ENCODE peak calls at places on chromosomes 5 and 9, in eight cellular contexts. O, R, K, D, V, N, J and A are unnamed samples.

GRCh38 chr5:131628990-131629389 is 6.0 kb downstream of the RAPGEF6 start:
- DNase-seq in O (no peak), R (peak), K (no peak), D (no peak), V (no peak), N (peak), J (no peak), A (no peak)

GRCh38 chr5:180975338-180975737 is 13.3 kb upstream of the BTNL3 start:
- DNase-seq in O (no peak), R (no peak), K (no peak), D (no peak), V (no peak), N (no peak), J (no peak), A (no peak)

GRCh38 chr5:122195784-122196394 is 66.5 kb downstream of the ZNF474 start:
- DNase-seq in O (peak), R (peak), K (peak), D (peak), V (peak), N (peak), J (no peak), A (peak)

GRCh38 chr5:10985091-10985490 is 224.1 kb upstream of the DAP start:
- DNase-seq in O (no peak), R (no peak), K (no peak), D (no peak), V (no peak), N (no peak), J (no peak), A (no peak)

GRCh38 chr5:40221796-40222195 is 457.9 kb upstream of the PTGER4 start:
- DNase-seq in O (no peak), R (peak), K (no peak), D (no peak), V (no peak), N (no peak), J (no peak), A (no peak)

GRCh38 chr9:16289639-16290038 is 580.8 kb downstream of the BNC2 start:
- DNase-seq in O (no peak), R (no peak), K (no peak), D (peak), V (no peak), N (no peak), J (no peak), A (no peak)

GRCh38 chr5:56172225-56172624 is 60.9 kb downstream of the ANKRD55 start:
- DNase-seq in O (no peak), R (peak), K (no peak), D (no peak), V (no peak), N (no peak), J (no peak), A (no peak)

GRCh38 chr9:132881826-132882225 is 3.1 kb downstream of the SPACA9 start:
- DNase-seq in O (no peak), R (no peak), K (no peak), D (no peak), V (no peak), N (no peak), J (no peak), A (no peak)

GRCh38 chr5:112221118-112221517 is 198.0 kb downstream of the EPB41L4A start:
- DNase-seq in O (no peak), R (no peak), K (no peak), D (no peak), V (no peak), N (no peak), J (no peak), A (no peak)

GRCh38 chr9:4829956-4830355 is 37.2 kb downstream of the RCL1 start:
- DNase-seq in O (no peak), R (peak), K (no peak), D (no peak), V (no peak), N (no peak), J (no peak), A (no peak)

GRCh38 chr5:170353011-170353890 is 35.9 kb downstream of the KCNMB1 start:
- DNase-seq in O (no peak), R (no peak), K (peak), D (no peak), V (no peak), N (peak), J (no peak), A (no peak)

GRCh38 chr5:144328980-144329379 is 158.3 kb downstream of the KCTD16 start:
- DNase-seq in O (no peak), R (no peak), K (no peak), D (no peak), V (no peak), N (no peak), J (no peak), A (no peak)

GRCh38 chr9:87054999-87055686 is 107.8 kb upstream of the GAS1 start:
- DNase-seq in O (no peak), R (no peak), K (no peak), D (no peak), V (no peak), N (no peak), J (no peak), A (no peak)

GRCh38 chr5:134242146-134242545 is 16.3 kb upstream of the PPP2CA start:
- DNase-seq in O (no peak), R (peak), K (peak), D (peak), V (no peak), N (no peak), J (no peak), A (no peak)

GRCh38 chr9:129282308-129283211 is 104.5 kb upstream of the IER5L start:
- DNase-seq in O (no peak), R (no peak), K (no peak), D (no peak), V (no peak), N (no peak), J (peak), A (no peak)

GRCh38 chr5:96961053-96961452 is 25.2 kb downstream of the LNPEP start:
- DNase-seq in O (no peak), R (no peak), K (no peak), D (peak), V (no peak), N (peak), J (no peak), A (no peak)

GRCh38 chr9:137724114-137724445 is 105.3 kb downstream of the EHMT1 start:
- DNase-seq in O (no peak), R (peak), K (no peak), D (no peak), V (peak), N (no peak), J (no peak), A (no peak)

GRCh38 chr5:2173067-2173466 is 290.3 kb upstream of the IRX4 start:
- DNase-seq in O (no peak), R (no peak), K (no peak), D (no peak), V (no peak), N (no peak), J (no peak), A (no peak)

GRCh38 chr5:100430268-100430900 is 104.8 kb upstream of the FAM174A start:
- DNase-seq in O (peak), R (peak), K (no peak), D (peak), V (peak), N (peak), J (peak), A (peak)

GRCh38 chr5:96247097-96247675 is 185.9 kb downstream of the PCSK1 start:
- DNase-seq in O (no peak), R (peak), K (no peak), D (no peak), V (no peak), N (no peak), J (peak), A (no peak)

GRCh38 chr9:36976371-36977030 is 57.6 kb downstream of the PAX5 start:
- DNase-seq in O (no peak), R (no peak), K (no peak), D (no peak), V (no peak), N (no peak), J (peak), A (no peak)

GRCh38 chr5:96837303-96837702 is 29.6 kb upstream of the ERAP1 start:
- DNase-seq in O (no peak), R (no peak), K (no peak), D (no peak), V (no peak), N (no peak), J (no peak), A (no peak)

GRCh38 chr5:1185038-1185651 is 16.2 kb upstream of the SLC6A19 start:
- DNase-seq in O (no peak), R (no peak), K (no peak), D (no peak), V (no peak), N (no peak), J (no peak), A (no peak)

GRCh38 chr5:168885324-168886120 is 306.4 kb upstream of the PANK3 start:
- DNase-seq in O (no peak), R (no peak), K (no peak), D (no peak), V (no peak), N (no peak), J (no peak), A (no peak)

GRCh38 chr9:137731947-137732813 is 113.4 kb downstream of the EHMT1 start:
- DNase-seq in O (no peak), R (no peak), K (no peak), D (no peak), V (no peak), N (no peak), J (no peak), A (no peak)

GRCh38 chr9:96638606-96639364 is 16.3 kb downstream of the PRXL2C start:
- DNase-seq in O (no peak), R (peak), K (no peak), D (no peak), V (no peak), N (no peak), J (no peak), A (no peak)

GRCh38 chr9:130945173-130945572 is 6.1 kb upstream of the FIBCD1 start:
- DNase-seq in O (no peak), R (no peak), K (no peak), D (no peak), V (peak), N (no peak), J (no peak), A (no peak)

GRCh38 chr9:115396071-115396529 is 278.1 kb upstream of the TNC start:
- DNase-seq in O (no peak), R (peak), K (no peak), D (no peak), V (no peak), N (peak), J (no peak), A (no peak)

GRCh38 chr9:94929373-94929764 is 202.9 kb downstream of the AOPEP start:
- DNase-seq in O (no peak), R (peak), K (no peak), D (no peak), V (no peak), N (no peak), J (no peak), A (no peak)

GRCh38 chr5:114924784-114925183 is 244.9 kb downstream of the TRIM36 start:
- DNase-seq in O (no peak), R (no peak), K (no peak), D (no peak), V (no peak), N (no peak), J (no peak), A (no peak)

GRCh38 chr5:80212171-80212667 is 43.6 kb downstream of the SERINC5 start:
- DNase-seq in O (no peak), R (no peak), K (no peak), D (no peak), V (no peak), N (no peak), J (no peak), A (no peak)

GRCh38 chr9:116355153-116355827 is 201.7 kb downstream of the PAPPA start:
- DNase-seq in O (no peak), R (peak), K (peak), D (no peak), V (no peak), N (no peak), J (no peak), A (no peak)

GRCh38 chr9:119368681-119369581 is at the start of gene BRINP1:
- DNase-seq in O (peak), R (peak), K (no peak), D (no peak), V (no peak), N (peak), J (no peak), A (no peak)

GRCh38 chr5:12934722-12935121 is 1009.8 kb downstream of the DNAH5 start:
- DNase-seq in O (no peak), R (peak), K (no peak), D (no peak), V (no peak), N (no peak), J (no peak), A (no peak)

GRCh38 chr9:79129865-79130480 is 441.8 kb upstream of the TLE4 start:
- DNase-seq in O (peak), R (peak), K (peak), D (peak), V (peak), N (peak), J (peak), A (peak)

GRCh38 chr9:132160802-132161742 is 786 bp upstream of the NTNG2 start:
- DNase-seq in O (no peak), R (peak), K (no peak), D (peak), V (no peak), N (peak), J (no peak), A (no peak)

GRCh38 chr5:109411627-109412026 is 1.9 kb upstream of the PJA2 start:
- DNase-seq in O (no peak), R (peak), K (no peak), D (no peak), V (peak), N (peak), J (no peak), A (no peak)

GRCh38 chr5:109411175-109411514 is 1.4 kb upstream of the PJA2 start:
- DNase-seq in O (no peak), R (no peak), K (no peak), D (no peak), V (no peak), N (no peak), J (no peak), A (no peak)

GRCh38 chr5:109409061-109409843 is 522 bp downstream of the PJA2 start:
- DNase-seq in O (peak), R (peak), K (peak), D (peak), V (peak), N (peak), J (peak), A (peak)

GRCh38 chr5:109410389-109411174 is 808 bp upstream of the PJA2 start:
- DNase-seq in O (peak), R (peak), K (peak), D (peak), V (peak), N (peak), J (peak), A (peak)

DNA sequence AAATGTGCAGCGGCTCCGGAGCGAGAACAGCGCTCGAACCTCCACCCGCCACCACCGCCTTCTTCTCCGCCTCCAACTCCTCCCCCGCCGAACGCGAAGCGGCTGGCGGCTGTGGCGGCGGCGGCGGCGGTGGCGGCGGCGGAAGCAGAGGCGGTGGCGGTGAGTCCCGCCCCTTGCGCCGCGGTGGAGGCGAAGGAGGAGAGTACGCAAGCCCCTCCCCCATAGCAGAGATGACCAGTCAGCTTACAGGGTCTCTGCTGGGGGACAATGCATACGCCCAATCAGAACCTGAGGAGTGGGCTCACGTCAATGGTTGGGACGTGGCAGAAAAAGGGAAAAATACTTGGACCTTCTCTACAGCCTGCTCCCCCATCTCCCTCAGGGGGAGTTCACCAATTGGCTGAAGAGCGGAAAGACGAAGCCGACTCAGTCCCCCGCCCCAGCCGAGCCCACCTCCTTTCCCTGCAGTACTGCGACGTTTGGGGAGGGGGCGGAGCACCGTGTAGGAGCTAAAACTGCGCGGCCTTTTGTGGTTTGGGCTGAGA is at the start of gene PJA2:
- DNase-seq in O (peak), R (peak), K (peak), D (peak), V (peak), N (peak), J (peak), A (peak)
- TF ChIP-seq CTCF in O (peak), R (peak), K (peak), D (peak), V (peak), N (no peak), J (peak), A (peak)

GRCh38 chr9:15227491-15227890 is 79.5 kb downstream of the TTC39B start:
- DNase-seq in O (no peak), R (no peak), K (no peak), D (no peak), V (no peak), N (no peak), J (no peak), A (no peak)

GRCh38 chr9:15235658-15236057 is 71.4 kb downstream of the TTC39B start:
- DNase-seq in O (no peak), R (no peak), K (no peak), D (no peak), V (no peak), N (no peak), J (no peak), A (no peak)

GRCh38 chr9:15229475-15229874 is 77.5 kb downstream of the TTC39B start:
- DNase-seq in O (no peak), R (no peak), K (no peak), D (no peak), V (no peak), N (no peak), J (no peak), A (no peak)

GRCh38 chr9:15231788-15232635 is 75.0 kb downstream of the TTC39B start:
- DNase-seq in O (peak), R (peak), K (no peak), D (peak), V (peak), N (peak), J (no peak), A (no peak)
- TF ChIP-seq CTCF in O (peak), R (peak), K (no peak), D (peak), V (peak), N (peak), J (no peak), A (peak)

GRCh38 chr5:159582756-159583523 is 252.7 kb upstream of the IL12B start:
- DNase-seq in O (no peak), R (peak), K (no peak), D (no peak), V (no peak), N (no peak), J (no peak), A (peak)

GRCh38 chr5:159576902-159577301 is 246.6 kb upstream of the IL12B start:
- DNase-seq in O (no peak), R (no peak), K (no peak), D (no peak), V (no peak), N (no peak), J (no peak), A (no peak)

GRCh38 chr5:159586941-159587340 is 256.7 kb upstream of the IL12B start:
- DNase-seq in O (no peak), R (peak), K (no peak), D (no peak), V (no peak), N (no peak), J (no peak), A (no peak)

GRCh38 chr5:159581502-159582249 is 251.4 kb upstream of the IL12B start:
- DNase-seq in O (no peak), R (peak), K (no peak), D (no peak), V (no peak), N (no peak), J (no peak), A (peak)
- TF ChIP-seq CTCF in O (no peak), R (peak), K (no peak), D (no peak), V (no peak), N (no peak), J (no peak), A (no peak)

DNA sequence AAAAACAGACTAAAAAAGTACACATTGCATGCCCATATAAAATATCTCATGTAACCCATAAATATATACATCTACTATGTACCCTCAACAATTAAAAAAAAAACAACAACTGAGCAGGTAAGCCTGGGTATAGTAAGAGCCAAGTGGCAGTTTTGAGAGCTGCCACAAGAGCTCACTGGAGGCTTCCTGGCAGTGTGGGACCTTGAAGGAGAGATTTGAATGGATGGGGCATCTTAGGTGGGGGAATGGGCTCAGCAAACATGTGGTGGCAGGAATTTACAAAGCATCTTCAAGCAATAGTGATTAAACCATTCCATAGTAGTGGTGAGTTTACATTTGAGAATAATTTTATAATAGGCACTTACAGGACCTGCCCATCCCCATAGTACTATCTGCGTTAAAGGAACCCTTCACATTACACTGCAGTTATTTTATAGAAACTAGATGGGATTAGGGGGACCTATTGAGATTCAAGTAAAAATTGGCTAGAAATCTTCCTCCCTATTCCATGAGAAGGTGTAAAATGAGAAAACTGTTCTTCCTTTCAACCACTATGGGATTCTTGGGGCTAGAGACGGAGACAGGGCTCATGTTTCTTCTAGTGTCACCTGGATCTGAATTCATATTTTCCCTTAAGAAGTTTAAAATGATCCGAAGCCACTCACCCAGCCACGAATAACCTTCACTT is 6.9 kb downstream of the MEGF10 start:
- DNase-seq in O (no peak), R (no peak), K (no peak), D (no peak), V (no peak), N (no peak), J (no peak), A (no peak)
- TF ChIP-seq CTCF in O (no peak), R (no peak), K (no peak), D (no peak), V (no peak), N (no peak), J (no peak), A (no peak)

GRCh38 chr5:137894586-137894985 is 5.3 kb downstream of the PKD2L2 start:
- DNase-seq in O (no peak), R (no peak), K (no peak), D (no peak), V (no peak), N (no peak), J (no peak), A (no peak)

GRCh38 chr5:137890850-137891249 is 1.6 kb downstream of the PKD2L2 start:
- DNase-seq in O (no peak), R (no peak), K (no peak), D (no peak), V (no peak), N (no peak), J (no peak), A (no peak)

GRCh38 chr5:137888875-137889759 is at the start of gene PKD2L2:
- DNase-seq in O (peak), R (peak), K (peak), D (peak), V (peak), N (peak), J (peak), A (peak)

GRCh38 chr5:137888489-137888874 is 775 bp upstream of the PKD2L2 start:
- DNase-seq in O (no peak), R (peak), K (no peak), D (no peak), V (no peak), N (no peak), J (no peak), A (no peak)

GRCh38 chr5:137891849-137892248 is 2.6 kb downstream of the PKD2L2 start:
- DNase-seq in O (no peak), R (no peak), K (no peak), D (peak), V (peak), N (no peak), J (no peak), A (peak)
- TF ChIP-seq CTCF in O (peak), R (no peak), K (no peak), D (peak), V (peak), N (peak), J (no peak), A (peak)